ENCODE peak calls at places on chromosomes 1 and 21, in eight cellular contexts. P, F, C, V, E, W, U and H are unnamed samples.

GRCh38 chr21:44378646-44379581 is 25.5 kb downstream of the TRPM2 start:
- DNase-seq in P (no peak), F (no peak), C (peak), V (no peak), E (no peak), W (no peak), U (no peak), H (no peak)

GRCh38 chr21:44572959-44573583 is 458 bp upstream of the KRTAP10-4 start:
- DNase-seq in P (no peak), F (peak), C (no peak), V (no peak), E (no peak), W (no peak), U (no peak), H (peak)

GRCh38 chr1:164695956-164696665 is 137.1 kb downstream of the PBX1 start:
- DNase-seq in P (no peak), F (no peak), C (no peak), V (no peak), E (no peak), W (no peak), U (no peak), H (no peak)

GRCh38 chr1:187413770-187414169 is 585.0 kb downstream of the PLA2G4A start:
- DNase-seq in P (peak), F (no peak), C (no peak), V (no peak), E (no peak), W (peak), U (peak), H (no peak)

GRCh38 chr1:246782120-246782900 is 58.1 kb downstream of the SCCPDH start:
- DNase-seq in P (peak), F (peak), C (no peak), V (no peak), E (no peak), W (peak), U (peak), H (peak)

GRCh38 chr1:243799908-243800307 is 50.1 kb downstream of the AKT3 start:
- DNase-seq in P (peak), F (no peak), C (no peak), V (no peak), E (no peak), W (no peak), U (no peak), H (no peak)

GRCh38 chr1:212225416-212225815 is 59.8 kb upstream of the PPP2R5A start:
- DNase-seq in P (no peak), F (no peak), C (no peak), V (peak), E (no peak), W (no peak), U (no peak), H (no peak)

GRCh38 chr1:183283286-183283685 is 97.2 kb downstream of the LAMC2 start:
- DNase-seq in P (no peak), F (no peak), C (no peak), V (no peak), E (no peak), W (no peak), U (no peak), H (no peak)